ENCODE peak calls at places on chromosomes 2 and 18, in four cellular contexts. W, S, N and G are unnamed samples.
A peak's percentile ranks its signal among the peaks of the same experiment; 100 is the strongest.

GRCh38 chr2:567865-568638 is 109.2 kb downstream of the TMEM18 start:
- DNase-seq in S (no peak), W (peak; percentile 91), N (no peak), G (no peak)

GRCh38 chr18:73638709-73639108 is 508.9 kb downstream of the FBXO15 start:
- DNase-seq in N (no peak), W (no peak), S (no peak), G (peak; percentile 50)

GRCh38 chr2:240810199-240810598 is 9.8 kb downstream of the KIF1A start:
- DNase-seq in N (no peak), W (no peak), S (no peak), G (no peak)

GRCh38 chr2:115169814-115170213 is 727.4 kb downstream of the DPP10 start:
- DNase-seq in N (no peak), W (no peak), S (no peak), G (no peak)

GRCh38 chr2:188788621-188789020 is 185.6 kb upstream of the COL3A1 start:
- DNase-seq in N (no peak), S (peak; percentile 95), W (peak; percentile 84), G (no peak)

GRCh38 chr2:144389151-144389929 is 130.6 kb downstream of the ZEB2 start:
- DNase-seq in S (no peak), N (no peak), W (no peak), G (no peak)

GRCh38 chr18:58087928-58088722 is 44.1 kb downstream of the NEDD4L start:
- DNase-seq in S (no peak), N (peak; percentile 4), W (peak; percentile 92), G (no peak)

GRCh38 chr2:46258937-46259781 is 38.0 kb upstream of the EPAS1 start:
- DNase-seq in S (no peak), N (no peak), W (no peak), G (no peak)

GRCh38 chr18:58447342-58448190 is 181.3 kb downstream of the ALPK2 start:
- DNase-seq in S (peak; percentile 15), N (no peak), W (no peak), G (no peak)

GRCh38 chr2:147792966-147793617 is 51.7 kb upstream of the ACVR2A start:
- DNase-seq in W (no peak), N (no peak), S (no peak), G (no peak)

GRCh38 chr18:35089918-35090550 is 48.8 kb downstream of the MAPRE2 start:
- DNase-seq in N (no peak), S (no peak), W (no peak), G (no peak)

GRCh38 chr18:23072079-23072478 is 63.2 kb upstream of the CABLES1 start:
- DNase-seq in N (no peak), W (no peak), S (no peak), G (no peak)

GRCh38 chr18:52903858-52904257 is 563.9 kb downstream of the DCC start:
- DNase-seq in W (peak; percentile 54), S (no peak), N (peak; percentile 46), G (no peak)

GRCh38 chr2:99879481-99879880 is 262.9 kb downstream of the AFF3 start:
- DNase-seq in N (no peak), S (no peak), W (no peak), G (no peak)

GRCh38 chr2:218345491-218346176 is 11.0 kb upstream of the CATIP start:
- DNase-seq in N (no peak), S (no peak), W (no peak), G (no peak)

GRCh38 chr18:34493566-34494358 is 216.3 kb upstream of the DTNA start:
- DNase-seq in S (no peak), N (peak; percentile 33), W (no peak), G (no peak)

GRCh38 chr2:168211664-168212163 is 35.7 kb downstream of the STK39 start:
- DNase-seq in N (peak; percentile 66), S (no peak), W (no peak), G (no peak)

GRCh38 chr2:224101820-224102630 is 62.9 kb upstream of the SERPINE2 start:
- DNase-seq in N (no peak), W (peak; percentile 66), S (peak; percentile 34), G (no peak)

GRCh38 chr2:40208478-40208877 is 243.4 kb downstream of the SLC8A1 start:
- DNase-seq in N (no peak), W (no peak), S (no peak), G (no peak)

GRCh38 chr18:42187611-42188378 is 232.8 kb downstream of the PIK3C3 start:
- DNase-seq in N (no peak), W (peak; percentile 17), S (no peak), G (no peak)

GRCh38 chr2:156077041-156077735 is 255.3 kb downstream of the NR4A2 start:
- DNase-seq in S (no peak), N (no peak), W (peak; percentile 11), G (no peak)

GRCh38 chr2:140288213-140288612 is 1508.0 kb upstream of the NXPH2 start:
- DNase-seq in N (no peak), W (no peak), S (no peak), G (no peak)

GRCh38 chr18:77129150-77129551 is 3.4 kb downstream of the MBP start:
- DNase-seq in W (peak; percentile 66), S (peak; percentile 98), N (no peak), G (peak; percentile 91)

GRCh38 chr2:36356199-36356989 is 816 bp downstream of the CRIM1 start:
- DNase-seq in S (no peak), W (peak; percentile 52), N (peak; percentile 56), G (no peak)

GRCh38 chr2:224333631-224334030 is 68.3 kb downstream of the FAM124B start:
- DNase-seq in W (peak; percentile 1), N (no peak), S (no peak), G (no peak)

GRCh38 chr2:62287895-62288589 is 92.1 kb downstream of the B3GNT2 start:
- DNase-seq in W (peak; percentile 92), N (peak; percentile 89), S (no peak), G (no peak)

GRCh38 chr18:56389190-56389589 is 249.2 kb downstream of the TXNL1 start:
- DNase-seq in W (no peak), S (no peak), N (no peak), G (no peak)

GRCh38 chr18:9673296-9674251 is 34.5 kb upstream of the RAB31 start:
- DNase-seq in N (peak; percentile 54), S (peak; percentile 32), W (peak; percentile 93), G (no peak)

GRCh38 chr2:17148298-17149228 is 369.7 kb downstream of the RAD51AP2 start:
- DNase-seq in W (peak; percentile 38), S (no peak), N (no peak), G (no peak)

GRCh38 chr2:103669579-103669978 is 907.7 kb downstream of the TMEM182 start:
- DNase-seq in S (peak; percentile 9), W (no peak), N (no peak), G (peak; percentile 16)

GRCh38 chr18:43092539-43092938 is 22.9 kb downstream of the RIT2 start:
- DNase-seq in N (no peak), W (peak; percentile 31), S (no peak), G (no peak)

GRCh38 chr2:232097260-232097659 is 135.7 kb downstream of the DIS3L2 start:
- DNase-seq in W (no peak), S (no peak), N (no peak), G (no peak)

GRCh38 chr2:205885492-205886099 is 200.4 kb downstream of the INO80D start:
- DNase-seq in S (peak; percentile 55), W (peak; percentile 65), N (peak; percentile 81), G (no peak)

GRCh38 chr2:219851801-219852481 is 224.5 kb downstream of the SLC4A3 start:
- DNase-seq in N (no peak), W (peak; percentile 79), S (no peak), G (peak; percentile 39)

GRCh38 chr18:52572036-52572750 is 232.2 kb downstream of the DCC start:
- DNase-seq in N (no peak), W (no peak), S (no peak), G (no peak)

GRCh38 chr18:53991805-53992204 is 232.7 kb downstream of the MBD2 start:
- DNase-seq in S (peak; percentile 19), W (peak; percentile 10), N (no peak), G (peak; percentile 23)

GRCh38 chr2:105580870-105581567 is 163.7 kb upstream of the NCK2 start:
- DNase-seq in W (no peak), N (no peak), S (no peak), G (no peak)
- TF ChIP-seq CTCF in W (no peak), N (no peak), S (no peak), G (no peak)

DNA sequence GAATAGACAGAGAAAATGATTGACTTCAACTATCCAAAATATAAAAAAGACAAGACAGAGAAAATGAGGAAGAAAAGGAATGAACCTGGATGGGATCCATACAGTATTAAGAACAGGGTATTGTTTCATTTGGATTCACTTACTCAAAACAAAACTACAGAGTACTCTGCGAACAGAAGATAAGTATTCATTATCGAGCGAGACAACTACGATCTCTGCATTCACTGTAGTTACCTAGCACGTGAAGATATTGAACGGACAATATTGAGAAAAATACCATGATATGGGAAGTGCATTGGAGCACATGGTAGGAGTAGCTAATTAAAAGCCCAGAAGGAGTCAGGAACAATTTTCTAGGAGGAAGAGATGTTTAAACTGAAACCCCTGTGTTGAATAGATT is 1.0 kb upstream of the ORC2 start:
- DNase-seq in N (no peak), W (peak; percentile 19), S (no peak), G (no peak)
- TF ChIP-seq CTCF in N (no peak), W (no peak), S (no peak), G (no peak)

GRCh38 chr18:4020026-4020425 is 435.1 kb downstream of the DLGAP1 start:
- DNase-seq in W (no peak), S (no peak), N (no peak), G (no peak)

GRCh38 chr18:4016391-4017049 is 438.6 kb downstream of the DLGAP1 start:
- DNase-seq in S (no peak), W (no peak), N (no peak), G (no peak)

GRCh38 chr18:4017479-4017878 is 437.6 kb downstream of the DLGAP1 start:
- DNase-seq in W (peak; percentile 5), N (peak; percentile 7), S (no peak), G (no peak)
- TF ChIP-seq CTCF in W (no peak), N (no peak), S (peak; percentile 29), G (peak; percentile 41)

GRCh38 chr2:50396301-50396637 is 635.7 kb downstream of the NRXN1 start:
- DNase-seq in W (no peak), N (no peak), S (no peak), G (no peak)

GRCh38 chr2:50398101-50398500 is 633.8 kb downstream of the NRXN1 start:
- DNase-seq in N (no peak), S (no peak), W (no peak), G (no peak)

GRCh38 chr2:50402654-50402960 is 629.3 kb downstream of the NRXN1 start:
- DNase-seq in N (no peak), W (no peak), S (no peak), G (no peak)

DNA sequence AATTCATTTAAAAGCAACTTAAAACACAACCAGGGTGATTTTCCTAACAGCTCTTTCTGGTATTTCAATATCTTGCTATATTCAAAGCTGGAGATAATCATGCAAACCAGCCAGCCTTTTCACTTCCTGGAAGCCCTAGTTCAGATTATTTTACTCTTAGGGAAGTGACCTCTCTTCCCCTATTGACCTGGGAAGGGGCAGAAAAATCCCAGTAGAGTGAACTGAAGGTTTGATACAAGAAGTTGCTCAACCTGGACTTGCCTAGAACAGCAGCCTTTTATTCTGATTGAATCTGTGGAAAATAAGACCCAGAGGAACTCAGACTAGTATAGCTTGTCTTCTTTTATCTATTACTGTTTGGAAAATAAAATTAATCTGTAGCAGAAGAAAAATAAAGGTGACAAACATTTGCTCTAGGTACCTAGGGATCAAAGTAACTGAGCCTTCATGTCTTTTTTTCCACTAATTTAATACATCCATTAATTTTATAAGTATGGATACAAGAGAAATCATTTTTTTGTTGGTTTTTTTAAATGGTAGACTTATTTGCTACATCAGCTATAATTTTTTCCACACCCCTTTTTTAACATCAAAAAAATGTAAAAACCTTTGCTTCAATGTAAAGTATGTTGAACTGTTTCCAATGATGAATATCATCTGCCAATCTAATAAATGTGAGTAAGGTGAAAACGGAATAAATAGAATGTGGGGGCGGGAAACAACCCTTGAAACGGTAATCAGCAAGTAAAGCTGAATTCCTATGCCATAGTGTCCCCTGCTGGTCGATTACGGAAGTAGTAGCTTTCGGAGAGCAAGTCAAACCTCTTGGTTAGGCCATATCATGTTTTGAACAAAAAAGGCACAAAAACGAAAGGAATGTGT is 629.9 kb downstream of the NRXN1 start:
- DNase-seq in W (peak; percentile 63), S (peak; percentile 64), N (peak; percentile 53), G (peak; percentile 27)
- TF ChIP-seq CTCF in W (peak; percentile 89), S (peak; percentile 97), N (peak; percentile 50), G (peak; percentile 97)